ENCODE peak calls at places on chromosome 14, in five cellular contexts. Z, B, M, N and D are unnamed samples.

GRCh38 chr14:66076166-66076565 is 410.0 kb upstream of the CCDC196 start:
- DNase-seq in Z (no peak), B (no peak), M (no peak), N (no peak), D (no peak)

GRCh38 chr14:69107407-69108003 is 45.4 kb downstream of the DCAF5 start:
- DNase-seq in Z (peak; percentile 90), B (no peak), M (peak; percentile 28), N (no peak), D (peak; percentile 37)

GRCh38 chr14:105294142-105294597 is 6.6 kb downstream of the BRF1 start:
- DNase-seq in Z (no peak), B (peak; percentile 45), M (peak; percentile 35), N (no peak), D (peak; percentile 75)

GRCh38 chr14:104871145-104871655 is 6.1 kb downstream of the CEP170B start:
- DNase-seq in Z (no peak), B (no peak), M (no peak), N (no peak), D (no peak)

GRCh38 chr14:34450958-34451357 is 11.1 kb downstream of the SPTSSA start:
- DNase-seq in Z (no peak), B (no peak), M (no peak), N (no peak), D (no peak)

GRCh38 chr14:105075364-105076295 is 10.4 kb upstream of the GPR132 start:
- DNase-seq in Z (no peak), B (peak; percentile 36), M (peak; percentile 83), N (no peak), D (no peak)

GRCh38 chr14:42804146-42804545 is 1197.5 kb downstream of the LRFN5 start:
- DNase-seq in Z (no peak), B (no peak), M (no peak), N (no peak), D (no peak)

GRCh38 chr14:72781476-72782181 is 112.3 kb downstream of the DPF3 start:
- DNase-seq in Z (peak; percentile 84), B (no peak), M (no peak), N (no peak), D (no peak)

GRCh38 chr14:60648169-60648933 is 926 bp downstream of the SIX1 start:
- DNase-seq in Z (no peak), B (no peak), M (peak; percentile 79), N (peak; percentile 67), D (no peak)